ENCODE peak calls at places on chromosomes 16 and 17, in six cellular contexts. Q is body of pancreas, A is fibroblast of the aortic adventitia, T is heart right ventricle, S is upper lobe of right lung, E is GM12878. X is an unnamed sample.

GRCh38 chr17:44408786-44409185 is 19.3 kb upstream of the ITGA2B start:
- DNase-seq in Q (no peak), A (no peak), T (no peak), S (no peak), E (no peak), X (no peak)

GRCh38 chr17:18248300-18248731 is 10.2 kb downstream of the FLII start:
- DNase-seq in Q (peak), A (peak), T (peak), S (no peak), E (no peak), X (peak)

GRCh38 chr16:69483611-69484010 is 59.2 kb downstream of the CYB5B start:
- DNase-seq in Q (no peak), A (no peak), T (no peak), S (no peak), E (no peak), X (no peak)

GRCh38 chr17:55398689-55399088 is 22.9 kb downstream of the MMD start:
- DNase-seq in Q (no peak), A (peak), T (no peak), S (no peak), E (no peak), X (no peak)

GRCh38 chr16:23434380-23434779 is 18.6 kb downstream of the COG7 start:
- DNase-seq in Q (peak), A (peak), T (peak), S (no peak), E (peak), X (peak)

GRCh38 chr16:85056211-85056748 is 28.7 kb downstream of the KIAA0513 start:
- DNase-seq in Q (no peak), A (peak), T (no peak), S (no peak), E (no peak), X (no peak)

GRCh38 chr16:4706871-4707270 is 13.5 kb downstream of the NUDT16L1 start:
- DNase-seq in Q (no peak), A (no peak), T (no peak), S (no peak), E (no peak), X (no peak)

GRCh38 chr16:68383858-68384257 is 64.5 kb downstream of the SMPD3 start:
- DNase-seq in Q (no peak), A (no peak), T (no peak), S (no peak), E (no peak), X (no peak)

GRCh38 chr17:64615025-64615677 is 47.0 kb downstream of the SMURF2 start:
- DNase-seq in Q (no peak), A (peak), T (no peak), S (no peak), E (no peak), X (no peak)

GRCh38 chr16:35188288-35189155 is 1729.1 kb downstream of the TP53TG3F start:
- DNase-seq in Q (peak), A (no peak), T (no peak), S (peak), E (no peak), X (no peak)

GRCh38 chr16:64669573-64669972 is 452.3 kb downstream of the CDH11 start:
- DNase-seq in Q (no peak), A (no peak), T (no peak), S (no peak), E (no peak), X (no peak)

GRCh38 chr17:78007655-78008054 is 49.2 kb downstream of the TNRC6C start:
- DNase-seq in Q (no peak), A (no peak), T (no peak), S (no peak), E (no peak), X (no peak)

GRCh38 chr17:28944343-28944742 is 7.0 kb downstream of the PHF12 start:
- DNase-seq in Q (no peak), A (no peak), T (no peak), S (no peak), E (no peak), X (no peak)

GRCh38 chr17:61221181-61221580 is 178.5 kb upstream of the TBX2 start:
- DNase-seq in Q (no peak), A (no peak), T (no peak), S (no peak), E (no peak), X (no peak)

GRCh38 chr17:72166040-72166439 is 45.2 kb downstream of the SOX9 start:
- DNase-seq in Q (no peak), A (no peak), T (no peak), S (no peak), E (no peak), X (no peak)

GRCh38 chr17:78401246-78401645 is 22.8 kb downstream of the PGS1 start:
- DNase-seq in Q (no peak), A (no peak), T (no peak), S (no peak), E (no peak), X (no peak)

GRCh38 chr17:7241047-7241733 is 1.1 kb downstream of the GABARAP start:
- DNase-seq in Q (no peak), A (peak), T (no peak), S (no peak), E (no peak), X (no peak)

GRCh38 chr17:57121308-57122042 is 36.4 kb downstream of the AKAP1 start:
- DNase-seq in Q (peak), A (peak), T (peak), S (no peak), E (no peak), X (peak)

GRCh38 chr16:30561212-30561816 is 3.1 kb upstream of the ZNF764 start:
- DNase-seq in Q (peak), A (no peak), T (peak), S (peak), E (no peak), X (peak)

GRCh38 chr16:1048442-1049112 is 24.0 kb upstream of the SSTR5 start:
- DNase-seq in Q (peak), A (peak), T (peak), S (no peak), E (no peak), X (peak)

GRCh38 chr17:82318772-82319606 is 1.6 kb upstream of the CD7 start:
- DNase-seq in Q (no peak), A (no peak), T (no peak), S (no peak), E (no peak), X (no peak)

DNA sequence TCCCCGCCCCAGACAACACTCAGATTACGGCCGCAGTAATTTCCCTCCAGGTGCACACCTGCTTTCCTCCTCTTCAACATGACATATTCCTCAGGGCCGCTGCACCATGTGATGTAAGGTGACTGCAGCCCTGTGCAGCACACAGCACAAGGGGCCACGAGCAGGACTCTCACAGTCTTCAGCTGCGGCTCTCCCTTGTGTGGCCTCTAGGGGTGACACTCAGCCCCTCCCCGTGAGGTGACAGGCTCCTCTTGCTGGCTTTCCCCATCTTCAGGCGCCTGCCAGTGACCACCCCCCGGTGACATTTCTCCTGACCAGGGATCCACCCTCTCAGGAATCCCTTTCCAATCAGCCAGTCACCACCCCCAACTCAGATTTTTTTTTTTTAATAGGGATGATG is 31.3 kb upstream of the ABCC3 start:
- DNase-seq in Q (no peak), A (no peak), T (no peak), S (no peak), E (no peak), X (peak)
- TF ChIP-seq CTCF in Q (no peak), A (no peak), T (no peak), S (no peak), E (peak), X (no peak)

GRCh38 chr17:48002920-48003685 is 32.2 kb downstream of the CDK5RAP3 start:
- DNase-seq in Q (no peak), A (no peak), T (no peak), S (no peak), E (no peak), X (no peak)
- TF ChIP-seq CTCF in Q (no peak), A (no peak), T (no peak), S (no peak), E (no peak), X (no peak)

GRCh38 chr17:51395621-51396020 is 135.3 kb downstream of the UTP18 start:
- DNase-seq in Q (no peak), A (no peak), T (no peak), S (no peak), E (no peak), X (no peak)

GRCh38 chr17:51398128-51398525 is 137.8 kb downstream of the UTP18 start:
- DNase-seq in Q (no peak), A (no peak), T (no peak), S (no peak), E (no peak), X (no peak)

GRCh38 chr17:51402881-51403280 is 142.5 kb downstream of the UTP18 start:
- DNase-seq in Q (no peak), A (no peak), T (no peak), S (no peak), E (no peak), X (no peak)

GRCh38 chr17:51397361-51398127 is 137.2 kb downstream of the UTP18 start:
- DNase-seq in Q (no peak), A (no peak), T (no peak), S (no peak), E (no peak), X (no peak)

DNA sequence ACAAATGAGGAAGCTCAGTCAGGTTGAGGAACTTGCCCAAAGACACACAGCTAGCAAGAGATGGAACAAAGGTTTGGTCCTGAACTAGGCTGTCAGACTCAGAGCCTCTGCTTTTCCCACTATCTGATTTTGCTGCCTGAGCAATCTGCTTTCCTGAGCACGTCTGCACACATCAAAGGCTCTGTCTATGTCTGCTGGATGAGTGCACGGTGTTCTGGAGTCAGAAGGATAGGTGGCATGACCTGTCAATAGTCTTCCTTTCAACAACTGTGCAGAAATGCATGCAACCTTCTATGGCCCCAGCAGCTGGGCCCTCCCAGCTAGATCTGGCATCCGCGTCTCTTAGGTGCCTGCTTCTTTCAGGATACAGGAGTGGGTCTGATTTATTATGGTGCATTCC is 138.3 kb downstream of the UTP18 start:
- DNase-seq in Q (no peak), A (no peak), T (no peak), S (no peak), E (no peak), X (no peak)
- TF ChIP-seq CTCF in Q (no peak), A (no peak), T (no peak), S (no peak), E (no peak), X (no peak)

GRCh38 chr16:88811600-88811849 is 203 bp downstream of the APRT start:
- DNase-seq in Q (no peak), A (no peak), T (no peak), S (no peak), E (no peak), X (no peak)

GRCh38 chr16:88810166-88810867 is 1.4 kb downstream of the APRT start:
- DNase-seq in Q (no peak), A (no peak), T (no peak), S (peak), E (no peak), X (no peak)

GRCh38 chr16:88810868-88811599 is 694 bp downstream of the APRT start:
- DNase-seq in Q (peak), A (peak), T (peak), S (peak), E (no peak), X (peak)

GRCh38 chr16:88813396-88814143 is 1.8 kb upstream of the APRT start:
- DNase-seq in Q (no peak), A (no peak), T (no peak), S (no peak), E (no peak), X (no peak)

DNA sequence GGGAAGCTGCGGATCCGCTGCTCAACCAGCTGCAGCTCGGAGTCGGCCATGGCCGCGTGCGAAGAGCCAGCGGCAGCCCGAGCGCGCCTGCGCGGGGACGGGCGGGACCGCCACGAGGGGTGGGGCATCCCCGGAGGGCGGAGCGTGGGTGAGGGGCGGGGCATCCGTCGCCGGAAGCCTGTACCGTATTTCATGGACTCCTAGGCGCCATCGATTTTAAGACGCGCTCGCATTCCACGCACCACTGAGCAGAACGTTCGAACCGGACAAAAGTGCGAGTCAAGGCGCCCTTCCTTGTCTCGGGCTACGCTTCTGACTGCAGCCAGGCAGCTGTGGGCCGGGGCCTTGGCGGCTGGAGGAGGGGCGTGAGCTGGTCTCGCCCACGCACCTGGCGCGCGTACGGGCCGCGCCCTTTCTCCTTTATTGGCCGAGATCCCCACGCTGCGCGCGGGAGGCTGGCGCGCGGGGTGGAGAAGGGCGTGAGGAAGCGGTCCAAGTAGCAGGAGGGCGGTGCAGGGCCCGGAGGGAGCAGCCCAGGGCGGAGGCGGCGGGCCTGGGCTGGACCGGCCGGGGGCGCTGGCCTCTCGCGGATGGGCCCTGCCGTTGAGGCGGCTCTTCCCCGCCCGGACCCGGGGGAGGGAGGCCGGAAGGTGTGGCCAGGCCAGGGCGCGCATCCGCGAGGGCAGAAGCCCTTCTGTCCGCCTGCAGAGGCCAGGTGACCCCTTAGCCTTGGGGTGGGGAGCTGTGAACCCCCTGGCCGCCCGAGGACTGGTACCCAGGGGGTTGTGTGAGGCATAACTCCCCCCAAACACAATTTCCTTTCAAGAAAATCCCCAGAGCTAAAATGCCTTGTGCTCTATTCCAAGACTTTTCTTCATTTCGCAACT is at the start of gene APRT:
- DNase-seq in Q (peak), A (peak), T (peak), S (peak), E (peak), X (peak)
- TF ChIP-seq CTCF in Q (no peak), A (peak), T (peak), S (peak), E (no peak), X (no peak)

GRCh38 chr17:79495665-79496064 is 115.2 kb downstream of the RBFOX3 start:
- DNase-seq in Q (no peak), A (no peak), T (no peak), S (no peak), E (no peak), X (no peak)
- TF ChIP-seq CTCF in Q (no peak), A (no peak), T (no peak), S (no peak), E (no peak), X (no peak)